ENCODE peak calls at places on chromosomes 6 and 20, in eight cellular contexts. A is PC-3, G is tibial artery, O is suprapubic skin, B is psoas muscle, T is left ventricle myocardium inferior, W is Peyer's patch, I is IMR-90. F is an unnamed sample.

GRCh38 chr6:65631711-65632110 is 75.3 kb downstream of the EYS start:
- DNase-seq in A (no peak), G (no peak), O (no peak), B (no peak), T (no peak), W (no peak), I (no peak), F (no peak)

GRCh38 chr20:25042531-25043498 is 15.1 kb downstream of the ACSS1 start:
- DNase-seq in A (no peak), G (peak), O (no peak), B (peak), T (peak), W (peak), I (no peak), F (peak)

GRCh38 chr6:37308084-37308817 is 45.5 kb upstream of the RNF8 start:
- DNase-seq in A (peak), G (no peak), O (no peak), B (no peak), T (no peak), W (no peak), I (peak), F (no peak)

GRCh38 chr6:12958052-12958706 is 241.6 kb downstream of the PHACTR1 start:
- DNase-seq in A (no peak), G (no peak), O (no peak), B (no peak), T (no peak), W (no peak), I (no peak), F (no peak)

GRCh38 chr20:37189617-37190016 is 10.3 kb upstream of the MROH8 start:
- DNase-seq in A (no peak), G (no peak), O (no peak), B (no peak), T (no peak), W (no peak), I (no peak), F (no peak)

GRCh38 chr6:70673054-70673453 is 5.4 kb downstream of the SMAP1 start:
- DNase-seq in A (no peak), G (no peak), O (no peak), B (no peak), T (no peak), W (no peak), I (no peak), F (no peak)

GRCh38 chr6:140773276-140773675 is 1359.4 kb upstream of the GJE1 start:
- DNase-seq in A (peak), G (no peak), O (no peak), B (no peak), T (no peak), W (no peak), I (no peak), F (no peak)

GRCh38 chr6:153790881-153791473 is 248.1 kb upstream of the OPRM1 start:
- DNase-seq in A (peak), G (peak), O (no peak), B (no peak), T (no peak), W (no peak), I (no peak), F (no peak)

GRCh38 chr6:149614352-149614751 is 34.2 kb downstream of the KATNA1 start:
- DNase-seq in A (no peak), G (no peak), O (no peak), B (no peak), T (no peak), W (no peak), I (peak), F (no peak)

GRCh38 chr6:36444470-36444869 is 1.7 kb downstream of the KCTD20 start:
- DNase-seq in A (no peak), G (no peak), O (no peak), B (no peak), T (no peak), W (no peak), I (peak), F (no peak)

GRCh38 chr20:4997207-4997606 is 4.1 kb downstream of the SLC23A2 start:
- DNase-seq in A (no peak), G (no peak), O (no peak), B (no peak), T (no peak), W (no peak), I (peak), F (no peak)

GRCh38 chr6:110529907-110530306 is 53.5 kb upstream of the SLC22A16 start:
- DNase-seq in A (peak), G (no peak), O (no peak), B (no peak), T (no peak), W (no peak), I (peak), F (no peak)

GRCh38 chr6:140382351-140382750 is 1007.9 kb upstream of the CITED2 start:
- DNase-seq in A (no peak), G (no peak), O (no peak), B (no peak), T (no peak), W (no peak), I (no peak), F (no peak)

GRCh38 chr6:32842021-32842650 is 1.7 kb downstream of the PSMB8 start:
- DNase-seq in A (no peak), G (no peak), O (no peak), B (no peak), T (no peak), W (no peak), I (no peak), F (no peak)

GRCh38 chr6:32840604-32841246 is 2.2 kb upstream of the TAP2 start:
- DNase-seq in A (no peak), G (no peak), O (no peak), B (no peak), T (no peak), W (no peak), I (no peak), F (no peak)

GRCh38 chr6:32843979-32844838 is at the start of gene PSMB8:
- DNase-seq in A (peak), G (peak), O (peak), B (peak), T (peak), W (peak), I (peak), F (peak)

GRCh38 chr6:32843321-32843978 is 397 bp downstream of the PSMB8 start:
- DNase-seq in A (no peak), G (no peak), O (no peak), B (peak), T (no peak), W (no peak), I (no peak), F (no peak)

GRCh38 chr6:32842690-32843089 is 1.2 kb downstream of the PSMB8 start:
- DNase-seq in A (no peak), G (no peak), O (no peak), B (no peak), T (no peak), W (no peak), I (no peak), F (no peak)
- H3K27ac ChIP-seq in A (no peak), G (peak), O (no peak), B (no peak), T (peak), W (peak), I (no peak), F (no peak)

GRCh38 chr20:58246346-58246745 is 17.9 kb upstream of the ANKRD60 start:
- DNase-seq in A (peak), G (no peak), O (no peak), B (no peak), T (no peak), W (no peak), I (no peak), F (no peak)
- TF ChIP-seq CTCF in A (peak), G (no peak), O (no peak), B (peak), T (peak), W (no peak), I (peak), F (peak)

GRCh38 chr6:105482956-105483355 is 80.1 kb upstream of the PREP start:
- DNase-seq in A (no peak), G (no peak), O (no peak), B (no peak), T (no peak), W (no peak), I (no peak), F (no peak)
- H3K27ac ChIP-seq in A (no peak), G (no peak), O (no peak), B (no peak), T (no peak), W (no peak), I (no peak), F (no peak)

GRCh38 chr20:10449270-10449669 is 14.2 kb downstream of the SLX4IP start:
- DNase-seq in A (no peak), G (no peak), O (no peak), B (no peak), T (no peak), W (no peak), I (no peak), F (no peak)

GRCh38 chr20:10443936-10444335 is 8.8 kb downstream of the SLX4IP start:
- DNase-seq in A (no peak), G (no peak), O (no peak), B (no peak), T (no peak), W (no peak), I (no peak), F (no peak)

GRCh38 chr20:10447028-10447427 is 11.9 kb downstream of the SLX4IP start:
- DNase-seq in A (peak), G (no peak), O (no peak), B (no peak), T (no peak), W (peak), I (peak), F (no peak)

GRCh38 chr20:10445758-10446157 is 10.7 kb downstream of the SLX4IP start:
- DNase-seq in A (no peak), G (no peak), O (no peak), B (no peak), T (no peak), W (no peak), I (no peak), F (no peak)

GRCh38 chr20:10448270-10449156 is 13.4 kb downstream of the SLX4IP start:
- DNase-seq in A (no peak), G (no peak), O (no peak), B (no peak), T (no peak), W (no peak), I (peak), F (no peak)
- TF ChIP-seq CTCF in A (no peak), G (no peak), O (no peak), B (no peak), T (no peak), W (no peak), I (no peak), F (no peak)

DNA sequence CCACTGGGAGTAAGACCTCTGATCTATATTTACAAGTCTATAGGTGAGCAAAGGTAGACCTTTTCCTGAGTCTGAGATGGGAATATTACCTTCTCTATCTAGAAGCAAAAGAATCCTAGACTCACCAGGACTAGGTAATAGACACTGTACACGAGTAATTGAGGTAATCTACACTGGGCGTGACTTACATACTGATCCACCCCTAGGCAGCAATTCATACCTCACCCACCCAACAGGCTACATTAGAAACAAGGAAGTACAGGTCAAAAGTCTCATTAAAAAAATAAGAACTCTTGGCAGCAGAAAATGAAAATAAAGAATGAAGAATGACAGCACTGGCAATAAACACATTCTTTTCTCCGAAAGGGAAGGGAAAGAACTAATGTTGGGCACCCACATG is 7.6 kb downstream of the CSNK2A1 start:
- DNase-seq in A (no peak), G (no peak), O (no peak), B (no peak), T (no peak), W (no peak), I (no peak), F (no peak)
- H3K27ac ChIP-seq in A (no peak), G (peak), O (no peak), B (no peak), T (no peak), W (no peak), I (no peak), F (no peak)